ENCODE peak calls at places on chromosomes 2 and 18, in four cellular contexts. M is heart left ventricle, C is lower lobe of right lung, N is body of pancreas. E is an unnamed sample.

GRCh38 chr2:55869637-55870325 is 53.8 kb downstream of the EFEMP1 start:
- DNase-seq in C (no peak), M (no peak), N (no peak), E (no peak)

GRCh38 chr2:221124542-221125235 is 447.4 kb downstream of the EPHA4 start:
- DNase-seq in C (no peak), M (no peak), N (no peak), E (no peak)

GRCh38 chr18:54690198-54690597 is 99.2 kb downstream of the DYNAP start:
- DNase-seq in M (no peak), N (no peak), C (no peak), E (no peak)

GRCh38 chr2:219294356-219295351 is 14.5 kb downstream of the PTPRN start:
- DNase-seq in C (peak; percentile 93), M (peak; percentile 83), N (peak; percentile 92), E (peak; percentile 94)

GRCh38 chr18:73509460-73509859 is 638.2 kb downstream of the FBXO15 start:
- DNase-seq in M (no peak), C (no peak), N (no peak), E (no peak)

GRCh38 chr2:197853549-197853948 is 49.2 kb downstream of the PLCL1 start:
- DNase-seq in N (no peak), C (no peak), M (no peak), E (no peak)

GRCh38 chr2:47715552-47715951 is 67.4 kb upstream of the MSH6 start:
- DNase-seq in N (no peak), C (no peak), M (no peak), E (no peak)

GRCh38 chr18:54880706-54881105 is 52.4 kb downstream of the RAB27B start:
- DNase-seq in N (no peak), C (no peak), M (no peak), E (peak; percentile 26)

GRCh38 chr2:86833315-86833714 is 28.4 kb downstream of the CD8B start:
- DNase-seq in C (no peak), N (no peak), M (no peak), E (no peak)

GRCh38 chr2:2166844-2167243 is 164.2 kb downstream of the MYT1L start:
- DNase-seq in N (no peak), C (no peak), M (no peak), E (no peak)

GRCh38 chr2:201137505-201138400 is 21.8 kb downstream of the CFLAR start:
- DNase-seq in C (no peak), M (no peak), N (no peak), E (no peak)

GRCh38 chr2:127087780-127088495 is 19.0 kb downstream of the BIN1 start:
- DNase-seq in N (no peak), C (no peak), M (peak; percentile 19), E (no peak)

GRCh38 chr2:137689549-137689948 is 274.7 kb upstream of the HNMT start:
- DNase-seq in M (no peak), C (no peak), N (no peak), E (no peak)

GRCh38 chr2:74440378-74441110 is 1.2 kb downstream of the RTKN start:
- DNase-seq in C (peak; percentile 87), M (peak; percentile 94), N (peak; percentile 91), E (peak; percentile 97)

GRCh38 chr18:55346961-55347740 is 240.8 kb downstream of the TCF4 start:
- DNase-seq in N (no peak), M (no peak), C (no peak), E (no peak)

DNA sequence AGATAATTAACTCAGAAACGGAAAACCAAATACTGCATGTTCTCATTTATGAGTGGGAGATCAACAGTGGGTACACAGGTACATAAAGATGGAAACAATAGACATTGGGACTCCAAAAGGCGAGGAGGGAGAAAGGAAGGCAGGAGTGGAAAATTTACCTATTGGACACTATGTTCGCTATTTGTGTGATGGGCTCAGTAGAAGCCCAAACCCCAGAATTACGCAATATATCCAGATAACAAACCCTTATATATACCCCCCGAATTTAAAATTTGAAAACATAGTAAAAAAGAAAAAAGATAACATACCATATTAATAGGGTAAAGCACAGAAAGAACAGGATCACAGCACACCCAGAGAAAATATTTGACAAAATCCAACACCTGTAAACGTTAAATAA is 1351.7 kb upstream of the FAM98A start:
- DNase-seq in C (no peak), N (no peak), M (no peak), E (no peak)
- H3K4me1 ChIP-seq in C (no peaks in the 10 kb centered on the region), N (no peaks in the 10 kb centered on the region), M (no peaks in the 10 kb centered on the region), E (no peaks in the 10 kb centered on the region)

DNA sequence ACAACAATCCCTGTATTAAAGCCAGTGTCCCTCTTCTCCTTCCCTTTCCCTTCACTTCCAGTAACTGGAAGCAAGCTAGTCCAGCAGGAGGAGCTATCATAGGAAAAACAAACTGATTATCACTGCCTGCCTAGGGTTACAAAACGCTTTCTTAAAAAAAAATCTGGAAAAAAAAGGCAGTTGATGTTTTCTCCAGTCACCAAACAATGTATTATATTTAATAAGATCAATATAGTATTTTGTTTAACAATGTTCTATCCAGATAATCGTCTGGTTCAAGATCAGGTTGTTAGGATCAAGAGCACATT is 78.8 kb upstream of the ITGB6 start:
- DNase-seq in N (no peak), M (no peak), C (no peak), E (peak; percentile 40)
- H3K27ac ChIP-seq in N (peak overlapping the region; percentile 26), M (no peak overlapping the region), C (peak overlapping the region; percentile 19), E (no peak overlapping the region)

GRCh38 chr2:36366491-36367120 is 11.0 kb downstream of the CRIM1 start:
- DNase-seq in N (no peak), C (no peak), M (no peak), E (no peak)
- H3K4me1 ChIP-seq in N (peaks cover 42% of the 10 kb centered on the region), C (peaks cover 82% of the 10 kb centered on the region), M (peaks cover 91% of the 10 kb centered on the region), E (peaks cover 34% of the 10 kb centered on the region)

DNA sequence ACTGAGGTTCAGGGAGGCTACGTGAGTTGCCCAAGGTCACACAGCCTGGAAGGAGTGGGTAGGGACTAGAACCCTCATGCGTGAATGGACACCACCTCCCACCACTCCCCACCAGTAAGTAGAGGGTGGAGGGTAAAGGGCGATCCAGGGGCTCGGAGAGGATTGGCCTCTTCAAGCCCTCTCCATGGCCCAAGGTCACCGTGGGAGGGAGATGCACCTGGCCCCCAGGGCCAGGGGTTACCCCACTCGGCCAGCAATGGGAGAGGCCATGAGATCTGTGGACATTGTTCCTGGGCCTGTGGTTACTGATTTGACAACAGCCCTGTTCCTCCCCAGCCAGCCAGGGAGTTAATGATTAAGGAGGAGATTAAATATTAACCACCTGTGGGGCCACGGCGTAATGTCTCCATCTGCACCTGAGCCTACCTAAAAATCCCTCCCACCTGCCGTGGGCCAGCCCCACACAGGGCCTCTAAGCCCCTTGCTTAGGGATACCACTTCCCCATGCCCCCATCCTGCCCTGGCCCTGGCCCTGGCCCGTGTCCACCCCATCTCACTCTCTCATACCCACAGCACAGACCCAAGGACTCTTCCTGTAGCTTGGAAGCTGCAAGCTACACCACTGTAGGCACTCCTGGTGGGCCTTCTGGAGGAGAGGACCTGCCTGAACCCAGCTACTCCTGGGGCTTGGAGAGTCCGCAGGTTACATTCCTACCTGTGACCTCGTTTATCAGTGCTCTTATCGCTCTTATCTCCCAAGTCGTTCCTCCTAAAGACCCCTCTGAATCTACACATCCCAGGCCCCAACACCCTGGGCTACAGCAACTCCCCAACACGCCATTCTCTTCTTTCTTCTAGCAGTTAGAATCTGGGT is 32.2 kb downstream of the ZFP36L2 start:
- DNase-seq in N (peak; percentile 86), M (no peak), C (peak; percentile 56), E (peak; percentile 87)
- H3K27ac ChIP-seq in N (peak overlapping the region; percentile 93), M (no peak overlapping the region), C (peak overlapping the region; percentile 77), E (peak overlapping the region; percentile 97)